ENCODE peak calls at places on chromosomes 2 and 18, in four cellular contexts. W, X, M and N are unnamed samples.

GRCh38 chr2:187847245-187848208 is 293.3 kb upstream of the TFPI start:
- DNase-seq in W (no peak), X (no peak), M (no peak), N (no peak)

GRCh38 chr18:42053188-42053781 is 98.3 kb downstream of the PIK3C3 start:
- DNase-seq in W (peak), X (peak), M (peak), N (peak)

GRCh38 chr18:51957001-51957400 is 383.0 kb upstream of the DCC start:
- DNase-seq in W (no peak), X (no peak), M (no peak), N (peak)

GRCh38 chr2:56382466-56382865 is 198.7 kb downstream of the CCDC85A start:
- DNase-seq in W (no peak), X (no peak), M (no peak), N (no peak)

GRCh38 chr2:53756644-53757043 is 11.0 kb upstream of the CHAC2 start:
- DNase-seq in W (no peak), X (no peak), M (no peak), N (no peak)

GRCh38 chr2:170465241-170465640 is 249.9 kb upstream of the SP5 start:
- DNase-seq in W (no peak), X (no peak), M (no peak), N (no peak)

GRCh38 chr2:7672027-7672684 is 754.9 kb downstream of the RNF144A start:
- DNase-seq in W (peak), X (peak), M (peak), N (peak)

GRCh38 chr2:230985519-230986231 is 10.2 kb upstream of the SPATA3 start:
- DNase-seq in W (no peak), X (no peak), M (no peak), N (no peak)

GRCh38 chr18:31218671-31219383 is 56.2 kb upstream of the DSC1 start:
- DNase-seq in W (no peak), X (no peak), M (no peak), N (no peak)

GRCh38 chr2:12399244-12399643 is 317.5 kb upstream of the TRIB2 start:
- DNase-seq in W (no peak), X (no peak), M (no peak), N (no peak)

GRCh38 chr2:60957643-60958042 is 59.9 kb upstream of the PEX13 start:
- DNase-seq in W (no peak), X (no peak), M (no peak), N (no peak)

GRCh38 chr2:232901711-232902578 is 31.9 kb downstream of the SNORC start:
- DNase-seq in W (no peak), X (peak), M (no peak), N (no peak)

GRCh38 chr2:235045336-235045972 is 93.6 kb downstream of the SH3BP4 start:
- DNase-seq in W (no peak), X (no peak), M (no peak), N (no peak)

DNA sequence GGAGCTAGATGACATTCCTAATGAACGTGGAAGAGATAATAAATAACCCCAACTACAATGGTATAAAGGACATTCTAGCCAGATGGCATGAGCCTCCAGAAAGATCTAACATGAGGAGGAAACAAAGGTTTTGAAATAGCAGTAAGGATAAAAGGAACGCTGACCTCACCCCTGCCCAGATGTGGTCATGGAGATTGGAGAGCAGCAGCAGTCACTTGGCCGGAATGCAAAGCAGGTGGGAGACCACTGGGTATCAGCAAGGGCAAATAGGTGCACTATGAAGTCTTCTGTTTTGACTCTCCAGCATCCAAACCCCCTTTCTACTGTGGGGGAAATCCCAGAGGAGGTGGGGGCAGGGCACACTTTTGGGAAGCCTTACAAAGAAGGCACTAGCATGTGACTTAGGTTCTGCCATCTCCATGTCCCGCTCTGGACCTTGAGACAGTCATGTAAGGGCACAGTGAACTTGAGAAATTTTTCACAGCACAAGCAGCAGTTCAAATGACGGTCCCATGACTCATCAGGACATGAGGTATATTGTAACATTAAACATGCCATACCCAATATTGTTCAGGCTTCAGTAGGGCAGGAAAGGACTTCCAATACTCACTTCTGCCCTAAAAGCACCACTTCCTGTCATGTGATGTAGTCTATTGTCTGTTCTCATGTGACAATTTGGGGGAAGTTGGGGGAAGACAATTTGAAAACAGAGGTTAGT is 55.2 kb downstream of the METTL4 start:
- DNase-seq in W (no peak), X (no peak), M (no peak), N (no peak)
- H3K27ac ChIP-seq in W (no peak), X (no peak), M (no peak), N (no peak)

GRCh38 chr2:113361051-113361450 is 76.4 kb upstream of the ZNG1B start:
- DNase-seq in W (no peak), X (no peak), M (no peak), N (no peak)
- H3K27ac ChIP-seq in W (no peak), X (no peak), M (no peak), N (no peak)

GRCh38 chr2:172249986-172250385 is 147.3 kb upstream of the DLX2 start:
- DNase-seq in W (no peak), X (no peak), M (no peak), N (no peak)

GRCh38 chr2:172251231-172251630 is 148.5 kb upstream of the DLX2 start:
- DNase-seq in W (no peak), X (no peak), M (no peak), N (no peak)

GRCh38 chr2:172248381-172249173 is 145.9 kb upstream of the DLX2 start:
- DNase-seq in W (no peak), X (no peak), M (no peak), N (no peak)

GRCh38 chr2:172250801-172251200 is 148.1 kb upstream of the DLX2 start:
- DNase-seq in W (no peak), X (no peak), M (no peak), N (no peak)

GRCh38 chr2:172249336-172249735 is 146.6 kb upstream of the DLX2 start:
- DNase-seq in W (no peak), X (no peak), M (no peak), N (no peak)
- H3K27ac ChIP-seq in W (no peak), X (no peak), M (no peak), N (no peak)

GRCh38 chr2:141728142-141728541 is 402.7 kb downstream of the LRP1B start:
- DNase-seq in W (no peak), X (no peak), M (no peak), N (no peak)
- H3K27ac ChIP-seq in W (no peak), X (no peak), M (no peak), N (no peak)

DNA sequence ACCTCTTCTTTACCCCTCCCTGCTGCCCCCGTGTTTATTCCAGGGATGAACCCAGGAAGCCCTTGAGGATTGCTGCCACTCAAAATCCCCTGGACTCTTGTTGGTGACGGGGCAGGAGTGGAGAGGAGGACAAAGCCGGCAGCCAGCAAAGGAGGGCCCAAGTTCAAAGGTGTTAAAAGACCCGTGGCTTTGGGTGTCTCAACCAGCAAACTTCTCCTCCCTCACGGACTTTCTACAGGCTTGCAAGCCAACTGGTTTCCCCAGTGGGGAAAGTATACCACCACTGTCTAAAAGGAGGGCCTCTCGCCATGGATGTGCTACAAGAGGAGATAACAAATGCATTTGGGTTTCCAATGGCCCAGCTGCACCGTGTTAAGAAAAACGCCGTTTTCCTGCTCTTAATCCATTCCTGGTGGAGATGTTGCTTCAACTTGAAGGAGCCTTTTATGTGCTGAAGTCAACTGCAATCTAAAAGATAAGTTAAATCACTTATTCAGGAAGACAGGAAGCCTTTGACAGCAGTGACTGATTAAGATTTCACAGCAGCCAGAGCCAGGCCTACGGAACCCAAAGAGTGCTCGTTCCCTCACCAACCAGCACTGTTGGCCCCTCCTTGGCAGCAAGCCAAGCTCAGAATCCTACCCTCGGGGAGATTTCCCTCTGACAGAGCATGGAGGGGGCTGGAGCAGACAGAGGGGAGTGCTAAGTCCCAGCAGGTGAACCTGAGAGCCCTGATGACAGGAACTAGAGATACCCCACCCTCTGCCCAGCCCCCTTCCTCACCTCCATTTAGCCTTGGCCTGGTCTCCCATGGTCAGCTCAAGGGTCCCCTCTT is 57.8 kb downstream of the ZBTB7C start:
- DNase-seq in W (no peak), X (no peak), M (no peak), N (no peak)
- H3K27ac ChIP-seq in W (no peak), X (no peak), M (no peak), N (no peak)

GRCh38 chr18:22468554-22468891 is 50.8 kb upstream of the CTAGE1 start:
- DNase-seq in W (no peak), X (no peak), M (no peak), N (no peak)

GRCh38 chr18:22470511-22471181 is 52.9 kb upstream of the CTAGE1 start:
- DNase-seq in W (peak), X (no peak), M (no peak), N (no peak)

GRCh38 chr18:22471546-22472131 is 53.9 kb upstream of the CTAGE1 start:
- DNase-seq in W (peak), X (peak), M (no peak), N (no peak)

GRCh38 chr18:22469061-22469689 is 51.5 kb upstream of the CTAGE1 start:
- DNase-seq in W (no peak), X (no peak), M (no peak), N (no peak)

DNA sequence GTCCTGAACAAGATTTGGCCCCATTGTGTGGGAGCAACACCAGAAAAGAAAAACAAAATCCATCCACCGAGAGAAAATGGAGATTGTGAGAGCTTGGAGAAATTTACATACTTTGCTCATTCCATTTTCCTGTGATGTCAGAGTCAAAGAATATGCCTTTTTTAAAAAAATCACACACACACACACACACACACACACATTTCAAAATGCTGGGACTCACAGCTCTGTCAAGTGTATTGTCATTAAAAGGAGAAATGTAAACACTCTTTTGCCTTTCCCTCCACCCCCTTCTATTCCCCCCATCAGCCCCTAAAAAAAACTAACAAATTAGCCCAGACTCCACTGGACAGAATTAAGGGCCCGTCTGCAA is 52.4 kb upstream of the CTAGE1 start:
- DNase-seq in W (no peak), X (no peak), M (no peak), N (no peak)
- H3K27ac ChIP-seq in W (peak), X (no peak), M (no peak), N (no peak)

GRCh38 chr2:217943379-217944321 is 59.1 kb downstream of the TNS1 start:
- DNase-seq in W (peak), X (peak), M (peak), N (no peak)
- H3K27ac ChIP-seq in W (peak), X (no peak), M (peak), N (no peak)

DNA sequence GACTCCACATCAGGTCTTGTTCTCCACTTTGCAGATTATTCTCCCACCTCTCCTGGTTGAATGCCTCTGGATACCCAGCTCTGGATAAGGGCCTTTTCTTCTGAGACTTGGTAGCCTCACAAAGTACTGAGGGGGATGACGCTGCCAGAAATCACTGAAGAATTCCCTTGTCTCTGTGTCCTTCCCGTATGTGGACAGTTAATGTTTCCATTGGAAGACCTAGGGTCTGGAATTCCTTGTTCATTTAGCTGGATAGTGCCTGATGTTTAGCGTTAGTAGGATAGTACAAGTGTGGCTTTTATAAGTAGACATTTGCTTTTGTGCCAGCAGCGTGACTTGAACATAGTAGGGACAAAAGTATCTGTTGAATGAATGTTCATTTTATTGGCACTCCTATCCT is 76.9 kb downstream of the CLHC1 start:
- DNase-seq in W (no peak), X (no peak), M (no peak), N (no peak)
- H3K27ac ChIP-seq in W (no peak), X (no peak), M (no peak), N (no peak)

GRCh38 chr2:238320246-238320647 is at the start of gene TRAF3IP1:
- DNase-seq in W (peak), X (peak), M (peak), N (peak)
- H3K27ac ChIP-seq in W (peak), X (no peak), M (peak), N (no peak)

DNA sequence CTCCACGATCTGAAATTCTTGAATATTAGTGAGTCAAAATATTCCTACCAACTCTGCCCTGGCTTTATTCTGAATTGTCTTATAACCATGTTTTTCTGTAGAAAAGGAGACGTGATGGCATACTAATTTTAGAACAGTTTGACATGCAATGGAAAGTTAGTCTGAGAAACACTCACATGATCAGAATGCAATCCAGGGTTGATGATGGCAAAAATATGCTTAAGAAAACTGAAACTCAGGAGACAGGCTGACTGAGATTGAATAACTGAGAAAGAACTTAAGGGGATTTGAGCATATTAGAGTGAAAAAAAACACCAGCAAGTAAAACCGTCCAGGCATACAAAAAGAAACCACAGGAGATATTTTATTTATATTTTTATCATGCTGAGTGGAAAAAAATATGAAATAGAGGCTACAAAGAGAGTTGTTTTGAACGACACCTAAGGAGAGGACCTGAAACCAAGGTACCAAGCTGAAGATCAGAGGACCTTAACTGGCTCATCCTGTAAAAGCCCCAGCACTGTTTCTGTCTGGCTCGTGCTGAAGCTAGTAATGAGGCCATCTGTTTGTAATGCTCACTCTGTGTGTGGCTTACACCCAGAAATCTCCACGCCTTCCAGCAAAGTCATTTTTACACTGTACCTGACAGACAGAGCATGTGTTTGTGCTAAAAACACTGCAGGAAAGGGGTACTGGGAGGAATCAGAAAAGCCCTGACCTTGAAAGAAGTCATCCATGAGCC is 437.1 kb upstream of the PKDCC start:
- DNase-seq in W (peak), X (no peak), M (peak), N (no peak)
- H3K27ac ChIP-seq in W (peak), X (no peak), M (peak), N (no peak)